ENCODE peak calls at places on chromosomes 5 and 9, in four cellular contexts. L is HepG2, T is H1, I is K562. O is an unnamed sample.

GRCh38 chr9:18668944-18669343 is 195.0 kb downstream of the ADAMTSL1 start:
- DNase-seq in T (peak; percentile 39), L (peak; percentile 20), I (no peak), O (no peak)

GRCh38 chr5:40828021-40828631 is 6.9 kb downstream of the RPL37 start:
- DNase-seq in I (no peak), L (no peak), T (no peak), O (no peak)

GRCh38 chr9:78074385-78075291 is 43.0 kb upstream of the GNAQ start:
- DNase-seq in L (no peak), I (no peak), T (no peak), O (no peak)

GRCh38 chr5:151739939-151740335 is 18.5 kb downstream of the ATOX1 start:
- DNase-seq in L (no peak), T (no peak), I (no peak), O (peak; percentile 53)

GRCh38 chr5:173962436-173962835 is 26.5 kb upstream of the C5orf47 start:
- DNase-seq in T (no peak), I (no peak), L (no peak), O (no peak)

GRCh38 chr9:33452828-33453271 is 5.5 kb upstream of the AQP3 start:
- DNase-seq in I (peak; percentile 68), L (peak; percentile 73), T (peak; percentile 68), O (peak; percentile 80)

GRCh38 chr9:120439147-120439546 is 140.8 kb downstream of the CDK5RAP2 start:
- DNase-seq in L (peak; percentile 17), I (peak; percentile 46), T (no peak), O (peak; percentile 40)

GRCh38 chr9:37902804-37903580 is 935 bp downstream of the SLC25A51 start:
- DNase-seq in T (no peak), I (peak; percentile 65), L (peak; percentile 27), O (peak; percentile 22)

GRCh38 chr5:96434201-96434645 is 1.2 kb upstream of the PCSK1 start:
- DNase-seq in T (no peak), I (peak; percentile 43), L (peak; percentile 48), O (peak; percentile 36)

GRCh38 chr5:113050606-113051391 is 74.2 kb downstream of the DCP2 start:
- DNase-seq in I (peak; percentile 54), L (no peak), T (no peak), O (no peak)

GRCh38 chr5:115366223-115366622 is 69.8 kb upstream of the CCDC112 start:
- DNase-seq in I (peak; percentile 21), T (no peak), L (no peak), O (peak; percentile 56)

GRCh38 chr9:129458155-129458661 is 162.7 kb downstream of the C9orf50 start:
- DNase-seq in L (peak; percentile 51), I (no peak), T (no peak), O (no peak)

GRCh38 chr5:77015938-77016569 is 14.2 kb upstream of the AGGF1 start:
- DNase-seq in I (peak; percentile 21), T (no peak), L (peak; percentile 12), O (peak; percentile 78)

GRCh38 chr5:75744355-75744754 is 27.1 kb upstream of the POC5 start:
- DNase-seq in L (no peak), T (no peak), I (no peak), O (no peak)

GRCh38 chr9:77170991-77171699 is 6.2 kb upstream of the VPS13A start:
- DNase-seq in I (no peak), L (peak; percentile 99), T (no peak), O (no peak)

GRCh38 chr9:80899208-80899607 is 790.1 kb downstream of the TLE1 start:
- DNase-seq in T (no peak), I (no peak), L (no peak), O (no peak)

GRCh38 chr5:57229315-57229714 is 55.5 kb downstream of the GPBP1 start:
- DNase-seq in L (no peak), I (no peak), T (no peak), O (no peak)

GRCh38 chr5:132013711-132014110 is 2.3 kb upstream of the ACSL6 start:
- DNase-seq in L (no peak), I (no peak), T (no peak), O (no peak)

GRCh38 chr9:114029311-114030170 is 48.6 kb downstream of the AMBP start:
- DNase-seq in L (no peak), I (no peak), T (no peak), O (no peak)

GRCh38 chr5:112192072-112192471 is 227.0 kb downstream of the EPB41L4A start:
- DNase-seq in T (no peak), L (no peak), I (no peak), O (no peak)

GRCh38 chr9:74404620-74405019 is 92.5 kb upstream of the RORB start:
- DNase-seq in I (no peak), T (no peak), L (no peak), O (no peak)

GRCh38 chr5:39648539-39649200 is 223.9 kb upstream of the DAB2 start:
- DNase-seq in T (no peak), L (no peak), I (peak; percentile 11), O (peak; percentile 46)

GRCh38 chr5:175124251-175124813 is 319.6 kb downstream of the DRD1 start:
- DNase-seq in T (no peak), I (no peak), L (no peak), O (no peak)

GRCh38 chr9:87883274-87883673 is 597 bp downstream of the SPATA31E1 start:
- DNase-seq in L (no peak), T (no peak), I (no peak), O (no peak)

GRCh38 chr5:34585601-34586104 is 70.5 kb upstream of the RAI14 start:
- DNase-seq in I (no peak), L (peak; percentile 89), T (no peak), O (peak; percentile 97)

GRCh38 chr5:93245226-93245625 is 335.8 kb downstream of the NR2F1-AS1 start:
- DNase-seq in I (no peak), L (no peak), T (no peak), O (no peak)

GRCh38 chr5:175478384-175479124 is at the start of gene SFXN1:
- DNase-seq in L (peak; percentile 44), I (peak; percentile 95), T (no peak), O (peak; percentile 91)

GRCh38 chr5:125109293-125109692 is 362.9 kb upstream of the ZNF608 start:
- DNase-seq in T (no peak), L (no peak), I (no peak), O (no peak)

GRCh38 chr5:6029811-6030271 is 348.5 kb downstream of the MED10 start:
- DNase-seq in I (no peak), T (no peak), L (no peak), O (no peak)

GRCh38 chr5:52864376-52864775 is 76.7 kb downstream of the ITGA1 start:
- DNase-seq in T (no peak), I (no peak), L (no peak), O (no peak)

GRCh38 chr9:93183663-93184438 is at the start of gene WNK2:
- DNase-seq in T (no peak), I (peak; percentile 90), L (no peak), O (peak; percentile 76)

GRCh38 chr5:115470921-115471320 is 73.7 kb downstream of the FEM1C start:
- DNase-seq in I (no peak), T (no peak), L (no peak), O (no peak)

GRCh38 chr9:24614070-24614469 is 68.4 kb upstream of the IZUMO3 start:
- DNase-seq in I (no peak), T (no peak), L (no peak), O (no peak)

GRCh38 chr5:19104963-19105362 is 883.0 kb downstream of the CDH18 start:
- DNase-seq in I (no peak), L (no peak), T (no peak), O (no peak)

GRCh38 chr5:162163663-162164062 is 96.1 kb downstream of the GABRG2 start:
- DNase-seq in T (no peak), L (no peak), I (no peak), O (no peak)

GRCh38 chr5:96699186-96699820 is 37.1 kb downstream of the CAST start:
- DNase-seq in L (no peak), T (no peak), I (peak; percentile 69), O (no peak)

GRCh38 chr5:133809801-133810200 is 158.6 kb downstream of the C5orf15 start:
- DNase-seq in L (no peak), I (no peak), T (no peak), O (no peak)

GRCh38 chr9:130715270-130716077 is 21.9 kb downstream of the EXOSC2 start:
- DNase-seq in L (no peak), I (no peak), T (no peak), O (no peak)
- TF ChIP-seq RFX5 in L (no peak), I (no peak), T (no peak), O (no peak)

GRCh38 chr9:124716795-124717194 is 54.3 kb downstream of the NR6A1 start:
- DNase-seq in T (no peak), I (no peak), L (no peak), O (no peak)
- TF ChIP-seq MAX in T (no peak), I (no peak), L (no peak), O (no peak)

GRCh38 chr5:180128671-180129261 is 57.2 kb upstream of the RNF130 start:
- DNase-seq in T (no peak), L (no peak), I (no peak), O (no peak)

GRCh38 chr5:180127682-180128670 is 56.4 kb upstream of the RNF130 start:
- DNase-seq in L (no peak), T (no peak), I (no peak), O (no peak)

GRCh38 chr5:180129291-180130190 is 58.0 kb upstream of the RNF130 start:
- DNase-seq in T (no peak), L (no peak), I (no peak), O (no peak)

GRCh38 chr5:180130291-180130869 is 58.8 kb upstream of the RNF130 start:
- DNase-seq in T (no peak), L (no peak), I (no peak), O (no peak)

DNA sequence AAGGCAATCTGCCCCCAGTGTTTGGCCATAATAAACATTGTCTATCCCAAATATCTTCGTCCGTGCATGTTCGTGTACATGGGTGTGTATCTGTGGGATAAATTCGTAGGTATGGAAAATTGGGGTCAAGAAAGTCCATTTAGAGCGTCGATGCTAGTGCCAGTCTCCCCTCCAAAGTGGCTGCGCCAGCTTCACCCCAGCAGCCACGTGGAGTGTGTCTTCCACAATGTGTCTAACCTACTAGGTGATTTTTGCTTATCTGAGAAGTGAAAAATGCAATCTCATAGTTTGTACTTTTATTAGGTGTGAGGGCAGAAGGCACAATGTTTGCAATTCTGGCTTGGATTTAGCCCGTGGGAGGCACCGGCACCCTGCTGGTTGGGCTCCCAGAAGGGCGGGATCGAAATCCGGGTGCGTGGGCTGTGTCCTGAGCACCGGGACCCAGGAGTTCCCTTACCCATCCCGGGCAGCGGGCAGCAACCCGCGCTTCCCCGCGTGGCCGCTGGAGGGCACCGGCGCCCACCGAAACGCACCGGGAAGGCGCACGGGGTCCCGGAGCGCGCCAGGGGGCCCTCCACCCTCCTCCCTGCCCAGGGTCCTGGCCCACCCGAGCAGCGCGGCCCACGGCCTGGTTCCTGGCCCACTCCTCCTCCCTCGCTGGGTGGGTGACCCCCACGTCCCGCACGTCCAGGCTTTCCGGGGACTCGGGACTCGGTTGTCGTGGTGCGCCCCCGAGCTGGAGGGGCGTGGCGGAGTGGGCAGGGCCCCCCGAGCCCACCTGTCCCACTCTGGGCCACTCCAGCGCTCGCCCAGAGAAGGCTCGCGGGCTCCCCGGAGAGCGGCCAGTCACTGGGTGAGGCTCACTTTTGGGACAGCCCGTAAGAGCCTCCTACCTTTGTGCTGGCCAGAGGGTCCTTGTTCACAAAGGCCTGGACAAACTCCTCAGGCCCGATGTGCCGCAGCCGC is 55.4 kb upstream of the RNF130 start:
- DNase-seq in I (peak; percentile 69), L (no peak), T (no peak), O (peak; percentile 66)
- TF ChIP-seq RFX5 in I (no peak), L (no peak), T (no peak), O (no peak)

DNA sequence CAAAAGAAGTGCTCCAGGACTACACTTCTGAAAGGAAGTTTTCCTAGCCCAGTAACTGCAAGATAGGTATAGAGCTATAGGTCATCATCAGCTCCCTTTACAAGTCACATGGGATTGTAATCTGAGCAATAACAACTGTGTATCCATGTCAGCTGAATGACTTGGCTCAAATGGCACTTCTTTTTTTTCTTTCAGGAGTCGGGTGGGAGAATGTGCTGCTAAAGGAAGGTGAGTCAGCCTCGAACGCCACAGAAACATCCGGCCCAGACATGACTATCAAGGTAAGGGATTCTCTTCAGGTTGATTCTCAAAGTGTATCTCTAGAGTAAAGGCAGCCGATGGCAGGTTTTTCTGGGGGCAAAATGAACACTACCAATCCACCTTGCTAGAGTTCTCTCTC is 192.2 kb downstream of the C9orf152 start:
- DNase-seq in I (no peak), T (no peak), L (no peak), O (peak; percentile 21)
- TF ChIP-seq MAX in I (no peak), T (no peak), L (no peak), O (no peak)